ENCODE peak calls at places on chromosomes 4 and X, in four cellular contexts. X, N, A and J are unnamed samples.
A peak's percentile ranks its signal among the peaks of the same experiment; 100 is the strongest.

GRCh38 chrX:48508400-48509244 is at the start of gene PORCN:
- DNase-seq in A (peak; percentile 84), N (peak; percentile 35), X (peak; percentile 85), J (no peak)

GRCh38 chrX:132876509-132876837 is 82.0 kb downstream of the HS6ST2 start:
- DNase-seq in A (no peak), N (no peak), X (no peak), J (no peak)

GRCh38 chr4:41633321-41633720 is 95.4 kb downstream of the LIMCH1 start:
- DNase-seq in A (no peak), N (no peak), X (no peak), J (no peak)

GRCh38 chrX:15761564-15762191 is 23.6 kb downstream of the CA5B start:
- DNase-seq in X (no peak), N (peak; percentile 41), A (no peak), J (no peak)

GRCh38 chr4:40749717-40750460 is at the start of gene NSUN7:
- DNase-seq in N (no peak), A (peak; percentile 18), X (peak; percentile 59), J (no peak)

GRCh38 chr4:84681488-84682274 is 98.8 kb downstream of the CDS1 start:
- DNase-seq in X (no peak), N (peak; percentile 82), A (no peak), J (no peak)

GRCh38 chrX:77572322-77572721 is 125.1 kb downstream of the FGF16 start:
- DNase-seq in X (no peak), A (no peak), N (peak; percentile 43), J (no peak)

GRCh38 chr4:47531954-47532321 is 46.9 kb downstream of the ATP10D start:
- DNase-seq in A (no peak), N (no peak), X (no peak), J (no peak)

GRCh38 chr4:11954093-11954492 is 525.4 kb upstream of the HS3ST1 start:
- DNase-seq in X (no peak), A (no peak), N (no peak), J (peak; percentile 38)

GRCh38 chr4:99868126-99868596 is 26.1 kb downstream of the LAMTOR3 start:
- DNase-seq in X (no peak), N (peak; percentile 25), A (no peak), J (peak; percentile 8)

GRCh38 chr4:82780398-82781231 is 18.0 kb downstream of the SCD5 start:
- DNase-seq in A (peak; percentile 71), X (peak; percentile 90), N (peak; percentile 59), J (no peak)

GRCh38 chr4:76950846-76951321 is 1.3 kb downstream of the SEPTIN11 start:
- DNase-seq in A (no peak), X (peak; percentile 24), N (peak; percentile 52), J (no peak)

GRCh38 chrX:40146471-40147398 is 49.0 kb upstream of the BCOR start:
- DNase-seq in X (peak; percentile 54), A (no peak), N (peak; percentile 46), J (no peak)

GRCh38 chr4:61276034-61276433 is 75.9 kb downstream of the ADGRL3 start:
- DNase-seq in N (no peak), A (no peak), X (no peak), J (no peak)

GRCh38 chrX:96771500-96771899 is 86.9 kb downstream of the DIAPH2 start:
- DNase-seq in N (no peak), A (no peak), X (no peak), J (no peak)

GRCh38 chrX:31314921-31315320 is 243.1 kb upstream of the FTHL17 start:
- DNase-seq in N (peak; percentile 52), A (no peak), X (no peak), J (no peak)

GRCh38 chr4:56979674-56980073 is 978 bp downstream of the POLR2B start:
- DNase-seq in X (no peak), N (peak; percentile 19), A (no peak), J (no peak)

GRCh38 chrX:68506649-68507048 is 7.8 kb downstream of the YIPF6 start:
- DNase-seq in N (no peak), X (no peak), A (no peak), J (no peak)

GRCh38 chr4:48038666-48039065 is 22.1 kb downstream of the NIPAL1 start:
- DNase-seq in N (no peak), A (no peak), X (no peak), J (no peak)

GRCh38 chr4:23235613-23236390 is 543.1 kb downstream of the GBA3 start:
- DNase-seq in X (no peak), N (no peak), A (no peak), J (no peak)

GRCh38 chrX:7133036-7133412 is 14.5 kb upstream of the STS start:
- DNase-seq in N (peak; percentile 35), X (no peak), A (no peak), J (no peak)

GRCh38 chr4:128191115-128191897 is 96.3 kb downstream of the PGRMC2 start:
- DNase-seq in A (peak; percentile 40), N (peak; percentile 77), X (peak; percentile 67), J (peak; percentile 8)

GRCh38 chr4:4385729-4386295 is 1.1 kb upstream of the NSG1 start:
- DNase-seq in A (no peak), N (no peak), X (no peak), J (no peak)
- H3K4me3 ChIP-seq in A (no peak overlapping the region), N (no peak overlapping the region), X (peak overlapping the region; percentile 49), J (no peak overlapping the region)

DNA sequence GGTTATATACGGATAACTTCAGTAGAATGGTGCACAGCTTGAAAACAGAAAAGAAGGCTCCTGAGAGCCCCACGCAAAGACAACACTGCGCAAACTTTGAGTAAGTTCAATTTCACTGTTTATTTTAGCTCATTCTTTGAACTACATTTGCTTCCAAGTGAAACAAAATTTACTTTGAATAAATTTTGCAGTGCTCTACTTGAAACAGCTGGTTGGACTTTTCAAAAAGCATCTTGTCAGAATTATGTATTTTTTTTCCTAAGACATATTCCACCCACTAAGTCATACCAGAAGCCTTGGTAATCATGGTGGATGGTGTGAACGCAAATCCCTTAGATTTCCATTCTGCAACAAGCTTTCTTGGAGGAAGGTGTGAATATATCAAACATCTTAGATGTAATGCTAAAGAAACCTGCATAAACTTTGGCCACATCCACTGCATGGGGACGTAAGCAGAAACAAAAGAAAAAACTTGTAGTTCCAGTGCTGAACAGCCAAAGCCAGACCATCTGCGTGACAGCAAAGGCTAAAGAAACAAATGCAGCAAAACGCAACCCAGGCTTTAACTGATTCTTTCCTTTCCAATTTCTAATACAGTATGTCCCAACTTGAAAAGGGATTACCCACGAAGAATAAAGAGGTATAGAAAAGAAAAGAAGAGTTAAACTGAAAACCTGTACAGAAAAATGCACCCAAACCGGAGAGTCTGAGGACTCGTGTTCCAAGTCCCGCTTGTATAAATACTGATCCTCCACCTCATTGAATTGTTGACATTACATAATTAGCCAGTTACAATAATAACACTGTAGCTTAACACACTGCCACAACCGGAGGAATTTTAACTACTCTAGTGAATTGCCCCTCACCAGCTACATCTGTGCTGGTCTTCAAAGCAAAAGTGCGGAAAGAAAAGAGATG is 90.9 kb downstream of the SH3RF1 start:
- DNase-seq in A (no peak), N (peak; percentile 40), X (no peak), J (no peak)
- TF ChIP-seq CTCF in A (no peak), N (no peak), X (no peak), J (no peak)

DNA sequence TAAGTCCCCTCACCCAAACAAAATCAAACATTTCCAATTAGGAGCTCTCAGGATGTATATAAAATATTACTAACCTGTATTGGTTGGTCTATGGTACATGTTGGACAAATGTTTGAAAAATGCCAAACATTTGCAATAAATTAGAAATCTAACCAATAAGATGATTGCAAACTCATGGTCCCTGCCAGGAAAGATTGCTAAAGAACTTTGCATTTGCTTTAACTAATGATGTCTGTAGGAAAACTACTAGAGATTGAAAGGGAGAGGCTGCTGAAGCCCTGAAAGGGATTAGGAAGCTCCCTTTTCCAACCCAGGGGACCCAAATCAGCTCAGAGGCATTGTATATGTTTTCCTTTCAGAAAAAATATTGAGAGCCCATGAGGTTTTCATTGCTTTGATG is 1.7 kb downstream of the SFRP2 start:
- DNase-seq in N (no peak), A (no peak), X (no peak), J (no peak)
- H3K4me3 ChIP-seq in N (no peak overlapping the region), A (no peak overlapping the region), X (no peak overlapping the region), J (no peak overlapping the region)

GRCh38 chr4:111797455-111798163 is 347.6 kb upstream of the FAM241A start:
- DNase-seq in X (no peak), N (no peak), A (no peak), J (no peak)

GRCh38 chr4:111793686-111794085 is 351.6 kb upstream of the FAM241A start:
- DNase-seq in N (no peak), X (no peak), A (no peak), J (no peak)

GRCh38 chr4:111802191-111802590 is 343.1 kb upstream of the FAM241A start:
- DNase-seq in A (no peak), N (no peak), X (no peak), J (no peak)

GRCh38 chr4:111800551-111800950 is 344.7 kb upstream of the FAM241A start:
- DNase-seq in X (no peak), N (no peak), A (no peak), J (no peak)

GRCh38 chr4:111798840-111799239 is 346.4 kb upstream of the FAM241A start:
- DNase-seq in X (no peak), N (no peak), A (no peak), J (no peak)
- TF ChIP-seq CTCF in X (no peak), N (no peak), A (no peak), J (peak; percentile 37)

GRCh38 chrX:136768469-136769084 is 12.2 kb downstream of the ARHGEF6 start:
- DNase-seq in X (peak; percentile 40), N (peak; percentile 83), A (peak; percentile 77), J (no peak)
- H3K4me3 ChIP-seq in X (no peak overlapping the region), N (no peak overlapping the region), A (peak overlapping the region; percentile 79), J (no peak overlapping the region)

GRCh38 chr4:13840573-13841185 is 213.2 kb upstream of the BOD1L1 start:
- DNase-seq in A (no peak), X (no peak), N (no peak), J (no peak)
- TF ChIP-seq CTCF in A (no peak), X (no peak), N (no peak), J (no peak)

GRCh38 chr4:142404191-142404611 is 441.9 kb downstream of the INPP4B start:
- DNase-seq in X (no peak), N (peak; percentile 72), A (peak; percentile 33), J (no peak)
- H3K4me3 ChIP-seq in X (peak overlapping the region; percentile 6), N (peak overlapping the region; percentile 58), A (peak overlapping the region; percentile 65), J (no peak overlapping the region)